ENCODE peak calls at places on chromosomes 6 and 20, in five cellular contexts. One of them, this sample, is unnamed.

GRCh38 chr20:44526129-44526528 is 4.3 kb upstream of the SERINC3 start:
- DNase-seq in HCT116: peak
- DNase-seq in colonic mucosa: no peak
- DNase-seq in astrocyte of the spinal cord: peak
- DNase-seq in CD8-positive, alpha-beta T cell: no peak
- DNase-seq in this sample: no peak

GRCh38 chr6:35016417-35017221 is 124.5 kb downstream of the TCP11 start:
- DNase-seq in astrocyte of the spinal cord: peak
- DNase-seq in colonic mucosa: no peak
- DNase-seq in CD8-positive, alpha-beta T cell: no peak
- DNase-seq in HCT116: no peak
- DNase-seq in this sample: no peak

GRCh38 chr6:75381878-75382633 is 97.5 kb upstream of the TMEM30A start:
- DNase-seq in HCT116: no peak
- DNase-seq in astrocyte of the spinal cord: peak
- DNase-seq in colonic mucosa: no peak
- DNase-seq in CD8-positive, alpha-beta T cell: no peak
- DNase-seq in this sample: no peak

GRCh38 chr6:169858935-169859351 is 107.5 kb downstream of the ERMARD start:
- DNase-seq in HCT116: no peak
- DNase-seq in CD8-positive, alpha-beta T cell: no peak
- DNase-seq in astrocyte of the spinal cord: no peak
- DNase-seq in colonic mucosa: no peak
- DNase-seq in this sample: no peak

GRCh38 chr6:131807644-131808459 is at the start of gene ENPP1:
- DNase-seq in HCT116: peak
- DNase-seq in colonic mucosa: peak
- DNase-seq in CD8-positive, alpha-beta T cell: peak
- DNase-seq in astrocyte of the spinal cord: peak
- DNase-seq in this sample: peak

GRCh38 chr20:38453941-38454340 is 18.7 kb upstream of the RALGAPB start:
- DNase-seq in colonic mucosa: no peak
- DNase-seq in CD8-positive, alpha-beta T cell: no peak
- DNase-seq in HCT116: no peak
- DNase-seq in astrocyte of the spinal cord: no peak
- DNase-seq in this sample: peak

GRCh38 chr20:39800111-39800510 is 838.0 kb downstream of the DHX35 start:
- DNase-seq in astrocyte of the spinal cord: peak
- DNase-seq in colonic mucosa: no peak
- DNase-seq in CD8-positive, alpha-beta T cell: no peak
- DNase-seq in HCT116: no peak
- DNase-seq in this sample: peak

GRCh38 chr6:4910060-4910746 is 93.6 kb downstream of the RPP40 start:
- DNase-seq in HCT116: no peak
- DNase-seq in CD8-positive, alpha-beta T cell: no peak
- DNase-seq in colonic mucosa: no peak
- DNase-seq in astrocyte of the spinal cord: peak
- DNase-seq in this sample: no peak

GRCh38 chr6:156662025-156662445 is 115.1 kb upstream of the ARID1B start:
- DNase-seq in CD8-positive, alpha-beta T cell: peak
- DNase-seq in astrocyte of the spinal cord: no peak
- DNase-seq in HCT116: peak
- DNase-seq in colonic mucosa: peak
- DNase-seq in this sample: peak

GRCh38 chr6:14470697-14471096 is 353.1 kb downstream of the CD83 start:
- DNase-seq in CD8-positive, alpha-beta T cell: no peak
- DNase-seq in HCT116: no peak
- DNase-seq in colonic mucosa: no peak
- DNase-seq in astrocyte of the spinal cord: no peak
- DNase-seq in this sample: no peak

GRCh38 chr6:50610562-50610961 is 102.8 kb upstream of the TFAP2D start:
- DNase-seq in HCT116: no peak
- DNase-seq in colonic mucosa: no peak
- DNase-seq in CD8-positive, alpha-beta T cell: no peak
- DNase-seq in astrocyte of the spinal cord: no peak
- DNase-seq in this sample: no peak

GRCh38 chr20:44720994-44721784 is 6.0 kb downstream of the CCN5 start:
- DNase-seq in CD8-positive, alpha-beta T cell: no peak
- DNase-seq in colonic mucosa: no peak
- DNase-seq in astrocyte of the spinal cord: peak
- DNase-seq in HCT116: peak
- DNase-seq in this sample: no peak

GRCh38 chr20:13222319-13222716 is 1.2 kb downstream of the ISM1 start:
- DNase-seq in colonic mucosa: no peak
- DNase-seq in HCT116: no peak
- DNase-seq in CD8-positive, alpha-beta T cell: no peak
- DNase-seq in astrocyte of the spinal cord: no peak
- DNase-seq in this sample: no peak

GRCh38 chr6:11419763-11420453 is 117.6 kb upstream of the TMEM170B start:
- DNase-seq in colonic mucosa: no peak
- DNase-seq in HCT116: no peak
- DNase-seq in CD8-positive, alpha-beta T cell: no peak
- DNase-seq in astrocyte of the spinal cord: no peak
- DNase-seq in this sample: no peak

GRCh38 chr20:48799315-48800105 is 28.3 kb downstream of the PREX1 start:
- DNase-seq in HCT116: no peak
- DNase-seq in CD8-positive, alpha-beta T cell: no peak
- DNase-seq in astrocyte of the spinal cord: no peak
- DNase-seq in colonic mucosa: no peak
- DNase-seq in this sample: no peak

DNA sequence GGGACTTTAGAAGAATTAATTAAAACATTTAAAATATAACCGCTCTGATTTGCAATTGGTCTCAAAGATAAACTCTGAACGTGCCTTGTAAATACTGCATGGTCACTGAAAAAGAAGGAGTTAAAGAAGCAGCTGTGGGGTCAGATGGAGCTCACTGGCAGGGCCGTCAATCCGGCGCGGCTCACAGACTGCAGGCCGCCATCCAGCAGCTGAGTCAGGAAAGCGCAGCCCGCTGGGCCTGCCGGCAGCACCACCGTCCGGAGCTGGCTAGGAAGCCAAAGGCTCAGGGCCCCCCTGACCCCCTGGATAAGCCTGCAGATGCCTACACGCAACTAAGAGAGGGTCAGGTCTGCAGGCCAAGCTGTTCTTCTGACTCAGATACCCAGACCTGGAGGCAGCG is 54.2 kb upstream of the FRMD1 start:
- DNase-seq in astrocyte of the spinal cord: peak
- DNase-seq in CD8-positive, alpha-beta T cell: no peak
- DNase-seq in colonic mucosa: peak
- DNase-seq in HCT116: no peak
- DNase-seq in this sample: no peak
- TF ChIP-seq CTCF in astrocyte of the spinal cord: no peak
- TF ChIP-seq CTCF in CD8-positive, alpha-beta T cell: no peak
- TF ChIP-seq CTCF in colonic mucosa: no peak
- TF ChIP-seq CTCF in HCT116: no peak
- TF ChIP-seq CTCF in this sample: no peak

GRCh38 chr6:161429921-161430490 is 156.1 kb upstream of the AGPAT4 start:
- DNase-seq in CD8-positive, alpha-beta T cell: no peak
- DNase-seq in HCT116: no peak
- DNase-seq in colonic mucosa: no peak
- DNase-seq in astrocyte of the spinal cord: no peak
- DNase-seq in this sample: no peak
- TF ChIP-seq CTCF in CD8-positive, alpha-beta T cell: no peak
- TF ChIP-seq CTCF in HCT116: peak
- TF ChIP-seq CTCF in colonic mucosa: no peak
- TF ChIP-seq CTCF in astrocyte of the spinal cord: peak
- TF ChIP-seq CTCF in this sample: no peak

GRCh38 chr6:87274660-87275273 is 47.6 kb upstream of the SMIM8 start:
- DNase-seq in astrocyte of the spinal cord: peak
- DNase-seq in colonic mucosa: no peak
- DNase-seq in CD8-positive, alpha-beta T cell: no peak
- DNase-seq in HCT116: no peak
- DNase-seq in this sample: no peak
- TF ChIP-seq CTCF in astrocyte of the spinal cord: no peak
- TF ChIP-seq CTCF in colonic mucosa: no peak
- TF ChIP-seq CTCF in CD8-positive, alpha-beta T cell: no peak
- TF ChIP-seq CTCF in HCT116: no peak
- TF ChIP-seq CTCF in this sample: no peak

DNA sequence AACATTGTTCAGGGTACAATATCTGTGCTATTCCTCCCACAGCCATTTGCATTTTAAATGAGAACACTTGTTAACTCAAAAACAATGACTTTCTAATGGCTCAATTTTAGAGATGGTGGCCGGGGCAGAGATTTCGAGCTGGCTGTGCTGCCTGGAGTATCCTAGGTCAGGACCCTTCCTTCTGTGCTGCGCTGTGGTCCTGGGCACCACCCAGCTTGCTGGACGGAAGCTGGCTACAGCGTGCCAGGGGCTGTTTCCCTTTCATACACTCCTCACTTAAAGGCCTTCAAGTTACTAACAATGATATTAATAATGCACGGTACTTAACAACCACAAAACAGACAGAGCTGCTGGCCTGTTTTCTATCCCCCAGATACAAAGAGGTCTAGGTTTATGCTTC is 194.4 kb upstream of the CST7 start:
- DNase-seq in CD8-positive, alpha-beta T cell: no peak
- DNase-seq in astrocyte of the spinal cord: no peak
- DNase-seq in colonic mucosa: no peak
- DNase-seq in HCT116: no peak
- DNase-seq in this sample: no peak
- TF ChIP-seq CTCF in CD8-positive, alpha-beta T cell: no peak
- TF ChIP-seq CTCF in astrocyte of the spinal cord: no peak
- TF ChIP-seq CTCF in colonic mucosa: no peak
- TF ChIP-seq CTCF in HCT116: no peak
- TF ChIP-seq CTCF in this sample: no peak

GRCh38 chr6:7424967-7425807 is 35.6 kb downstream of the RIOK1 start:
- DNase-seq in colonic mucosa: no peak
- DNase-seq in astrocyte of the spinal cord: no peak
- DNase-seq in CD8-positive, alpha-beta T cell: no peak
- DNase-seq in HCT116: peak
- DNase-seq in this sample: no peak
- TF ChIP-seq CTCF in colonic mucosa: peak
- TF ChIP-seq CTCF in astrocyte of the spinal cord: peak
- TF ChIP-seq CTCF in CD8-positive, alpha-beta T cell: no peak
- TF ChIP-seq CTCF in HCT116: peak
- TF ChIP-seq CTCF in this sample: no peak

DNA sequence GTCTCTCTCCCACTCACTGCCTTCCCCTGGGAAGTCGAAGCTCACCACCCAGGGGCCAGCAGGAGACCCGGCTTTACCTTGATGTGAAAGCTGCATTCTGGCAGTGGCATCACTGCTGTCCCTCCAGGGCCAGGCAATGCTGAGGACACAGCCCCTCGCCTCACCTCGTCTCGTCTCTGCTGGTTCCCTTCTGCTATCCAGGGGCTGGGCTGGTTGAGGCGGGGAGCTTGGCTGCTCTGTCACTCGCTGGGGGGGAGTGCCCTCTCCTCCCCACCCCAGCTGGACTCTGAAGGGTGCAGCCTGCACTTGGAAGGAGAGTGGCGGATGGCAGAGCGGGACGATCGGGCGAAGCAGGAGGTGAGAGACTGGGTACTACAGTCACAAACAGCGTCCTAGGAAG is 12.7 kb upstream of the DSN1 start:
- DNase-seq in colonic mucosa: no peak
- DNase-seq in astrocyte of the spinal cord: no peak
- DNase-seq in HCT116: no peak
- DNase-seq in CD8-positive, alpha-beta T cell: no peak
- DNase-seq in this sample: no peak
- TF ChIP-seq CTCF in colonic mucosa: no peak
- TF ChIP-seq CTCF in astrocyte of the spinal cord: no peak
- TF ChIP-seq CTCF in HCT116: no peak
- TF ChIP-seq CTCF in CD8-positive, alpha-beta T cell: no peak
- TF ChIP-seq CTCF in this sample: no peak

GRCh38 chr6:44257007-44257752 is at the start of gene SLC35B2:
- DNase-seq in HCT116: no peak
- DNase-seq in colonic mucosa: peak
- DNase-seq in CD8-positive, alpha-beta T cell: peak
- DNase-seq in astrocyte of the spinal cord: peak
- DNase-seq in this sample: peak
- TF ChIP-seq CTCF in HCT116: peak
- TF ChIP-seq CTCF in colonic mucosa: peak
- TF ChIP-seq CTCF in CD8-positive, alpha-beta T cell: peak
- TF ChIP-seq CTCF in astrocyte of the spinal cord: peak
- TF ChIP-seq CTCF in this sample: peak

GRCh38 chr6:148530976-148531375 is 188.3 kb downstream of the SASH1 start:
- DNase-seq in astrocyte of the spinal cord: no peak
- DNase-seq in colonic mucosa: no peak
- DNase-seq in CD8-positive, alpha-beta T cell: no peak
- DNase-seq in HCT116: no peak
- DNase-seq in this sample: no peak

GRCh38 chr6:148529010-148529409 is 186.4 kb downstream of the SASH1 start:
- DNase-seq in HCT116: no peak
- DNase-seq in astrocyte of the spinal cord: no peak
- DNase-seq in CD8-positive, alpha-beta T cell: no peak
- DNase-seq in colonic mucosa: no peak
- DNase-seq in this sample: no peak

GRCh38 chr6:148526145-148526544 is 183.5 kb downstream of the SASH1 start:
- DNase-seq in CD8-positive, alpha-beta T cell: no peak
- DNase-seq in astrocyte of the spinal cord: no peak
- DNase-seq in HCT116: no peak
- DNase-seq in colonic mucosa: no peak
- DNase-seq in this sample: no peak

GRCh38 chr6:148530394-148530923 is 187.8 kb downstream of the SASH1 start:
- DNase-seq in astrocyte of the spinal cord: peak
- DNase-seq in CD8-positive, alpha-beta T cell: no peak
- DNase-seq in colonic mucosa: no peak
- DNase-seq in HCT116: no peak
- DNase-seq in this sample: peak

GRCh38 chr6:148528292-148528691 is 185.7 kb downstream of the SASH1 start:
- DNase-seq in astrocyte of the spinal cord: no peak
- DNase-seq in CD8-positive, alpha-beta T cell: no peak
- DNase-seq in colonic mucosa: no peak
- DNase-seq in HCT116: no peak
- DNase-seq in this sample: no peak
- TF ChIP-seq CTCF in astrocyte of the spinal cord: peak
- TF ChIP-seq CTCF in CD8-positive, alpha-beta T cell: no peak
- TF ChIP-seq CTCF in colonic mucosa: no peak
- TF ChIP-seq CTCF in HCT116: no peak
- TF ChIP-seq CTCF in this sample: no peak

GRCh38 chr20:10077081-10077471 is 42.3 kb downstream of the ANKEF1 start:
- DNase-seq in HCT116: no peak
- DNase-seq in colonic mucosa: peak
- DNase-seq in CD8-positive, alpha-beta T cell: no peak
- DNase-seq in astrocyte of the spinal cord: no peak
- DNase-seq in this sample: no peak
- TF ChIP-seq CTCF in HCT116: peak
- TF ChIP-seq CTCF in colonic mucosa: no peak
- TF ChIP-seq CTCF in CD8-positive, alpha-beta T cell: no peak
- TF ChIP-seq CTCF in astrocyte of the spinal cord: peak
- TF ChIP-seq CTCF in this sample: no peak

This sample was measured in GM20000.